ENCODE peak calls at places on chromosomes 16 and 17, in eight cellular contexts. One of them, this sample, is unnamed.

GRCh38 chr17:39639566-39640458 is 2.9 kb downstream of the STARD3 start:
- DNase-seq in NCI-H524: no peak
- DNase-seq in hypothalamus: no peak
- DNase-seq in ovary: no peak
- DNase-seq in natural killer cell: no peak
- DNase-seq in stromal cell of bone marrow: no peak
- DNase-seq in foreskin keratinocyte: no peak
- DNase-seq in stimulated activated CD4-positive, alpha-beta T cell treated with anti-CD3 and anti-CD28 coated beads, Interleukin-15, amount 100 ng/mL, for 1 hour: no peak
- DNase-seq in this sample: no peak

GRCh38 chr17:72421128-72422092 is 300.6 kb downstream of the SOX9 start:
- DNase-seq in stromal cell of bone marrow: peak
- DNase-seq in foreskin keratinocyte: peak
- DNase-seq in NCI-H524: no peak
- DNase-seq in stimulated activated CD4-positive, alpha-beta T cell treated with anti-CD3 and anti-CD28 coated beads, Interleukin-15, amount 100 ng/mL, for 1 hour: no peak
- DNase-seq in natural killer cell: no peak
- DNase-seq in ovary: no peak
- DNase-seq in hypothalamus: no peak
- DNase-seq in this sample: no peak

GRCh38 chr16:69371564-69371963 is 14.2 kb downstream of the TERF2 start:
- DNase-seq in ovary: no peak
- DNase-seq in hypothalamus: no peak
- DNase-seq in NCI-H524: no peak
- DNase-seq in foreskin keratinocyte: no peak
- DNase-seq in natural killer cell: no peak
- DNase-seq in stromal cell of bone marrow: no peak
- DNase-seq in stimulated activated CD4-positive, alpha-beta T cell treated with anti-CD3 and anti-CD28 coated beads, Interleukin-15, amount 100 ng/mL, for 1 hour: no peak
- DNase-seq in this sample: no peak

GRCh38 chr17:73338050-73338491 is 26.3 kb upstream of the CDC42EP4 start:
- DNase-seq in hypothalamus: no peak
- DNase-seq in natural killer cell: no peak
- DNase-seq in stromal cell of bone marrow: peak
- DNase-seq in ovary: peak
- DNase-seq in NCI-H524: no peak
- DNase-seq in stimulated activated CD4-positive, alpha-beta T cell treated with anti-CD3 and anti-CD28 coated beads, Interleukin-15, amount 100 ng/mL, for 1 hour: no peak
- DNase-seq in foreskin keratinocyte: no peak
- DNase-seq in this sample: no peak

GRCh38 chr16:20898938-20899502 is 1.1 kb downstream of the DCUN1D3 start:
- DNase-seq in ovary: no peak
- DNase-seq in foreskin keratinocyte: peak
- DNase-seq in NCI-H524: no peak
- DNase-seq in natural killer cell: no peak
- DNase-seq in stimulated activated CD4-positive, alpha-beta T cell treated with anti-CD3 and anti-CD28 coated beads, Interleukin-15, amount 100 ng/mL, for 1 hour: no peak
- DNase-seq in hypothalamus: no peak
- DNase-seq in stromal cell of bone marrow: no peak
- DNase-seq in this sample: no peak

GRCh38 chr16:89363621-89364393 is 126.6 kb downstream of the ANKRD11 start:
- DNase-seq in natural killer cell: no peak
- DNase-seq in hypothalamus: no peak
- DNase-seq in foreskin keratinocyte: peak
- DNase-seq in ovary: no peak
- DNase-seq in NCI-H524: peak
- DNase-seq in stromal cell of bone marrow: peak
- DNase-seq in stimulated activated CD4-positive, alpha-beta T cell treated with anti-CD3 and anti-CD28 coated beads, Interleukin-15, amount 100 ng/mL, for 1 hour: no peak
- DNase-seq in this sample: no peak

GRCh38 chr16:58000706-58001676 is at the start of gene USB1:
- DNase-seq in ovary: peak
- DNase-seq in NCI-H524: peak
- DNase-seq in stromal cell of bone marrow: peak
- DNase-seq in hypothalamus: peak
- DNase-seq in foreskin keratinocyte: peak
- DNase-seq in natural killer cell: peak
- DNase-seq in stimulated activated CD4-positive, alpha-beta T cell treated with anti-CD3 and anti-CD28 coated beads, Interleukin-15, amount 100 ng/mL, for 1 hour: peak
- DNase-seq in this sample: peak

GRCh38 chr17:20291853-20292252 is 175.5 kb downstream of the LGALS9B start:
- DNase-seq in stimulated activated CD4-positive, alpha-beta T cell treated with anti-CD3 and anti-CD28 coated beads, Interleukin-15, amount 100 ng/mL, for 1 hour: no peak
- DNase-seq in foreskin keratinocyte: no peak
- DNase-seq in NCI-H524: no peak
- DNase-seq in ovary: no peak
- DNase-seq in hypothalamus: no peak
- DNase-seq in stromal cell of bone marrow: no peak
- DNase-seq in natural killer cell: no peak
- DNase-seq in this sample: no peak

GRCh38 chr17:7263071-7263800 is 958 bp upstream of the CLDN7 start:
- DNase-seq in NCI-H524: no peak
- DNase-seq in ovary: no peak
- DNase-seq in hypothalamus: no peak
- DNase-seq in stromal cell of bone marrow: no peak
- DNase-seq in stimulated activated CD4-positive, alpha-beta T cell treated with anti-CD3 and anti-CD28 coated beads, Interleukin-15, amount 100 ng/mL, for 1 hour: no peak
- DNase-seq in foreskin keratinocyte: no peak
- DNase-seq in natural killer cell: no peak
- DNase-seq in this sample: peak

GRCh38 chr16:68823401-68823800 is 19.9 kb upstream of the TANGO6 start:
- DNase-seq in stromal cell of bone marrow: no peak
- DNase-seq in foreskin keratinocyte: peak
- DNase-seq in stimulated activated CD4-positive, alpha-beta T cell treated with anti-CD3 and anti-CD28 coated beads, Interleukin-15, amount 100 ng/mL, for 1 hour: no peak
- DNase-seq in ovary: no peak
- DNase-seq in NCI-H524: no peak
- DNase-seq in natural killer cell: no peak
- DNase-seq in hypothalamus: no peak
- DNase-seq in this sample: no peak

GRCh38 chr16:14300631-14301149 is 229.6 kb downstream of the MRTFB start:
- DNase-seq in ovary: peak
- DNase-seq in foreskin keratinocyte: peak
- DNase-seq in natural killer cell: no peak
- DNase-seq in hypothalamus: peak
- DNase-seq in NCI-H524: peak
- DNase-seq in stromal cell of bone marrow: peak
- DNase-seq in stimulated activated CD4-positive, alpha-beta T cell treated with anti-CD3 and anti-CD28 coated beads, Interleukin-15, amount 100 ng/mL, for 1 hour: no peak
- DNase-seq in this sample: peak

GRCh38 chr16:61934591-61934990 is 101.6 kb downstream of the CDH8 start:
- DNase-seq in foreskin keratinocyte: no peak
- DNase-seq in NCI-H524: no peak
- DNase-seq in stimulated activated CD4-positive, alpha-beta T cell treated with anti-CD3 and anti-CD28 coated beads, Interleukin-15, amount 100 ng/mL, for 1 hour: no peak
- DNase-seq in ovary: no peak
- DNase-seq in hypothalamus: no peak
- DNase-seq in stromal cell of bone marrow: no peak
- DNase-seq in natural killer cell: no peak
- DNase-seq in this sample: no peak

GRCh38 chr17:6555331-6556120 is 829 bp downstream of the PITPNM3 start:
- DNase-seq in stromal cell of bone marrow: no peak
- DNase-seq in ovary: peak
- DNase-seq in stimulated activated CD4-positive, alpha-beta T cell treated with anti-CD3 and anti-CD28 coated beads, Interleukin-15, amount 100 ng/mL, for 1 hour: no peak
- DNase-seq in natural killer cell: no peak
- DNase-seq in hypothalamus: no peak
- DNase-seq in foreskin keratinocyte: peak
- DNase-seq in NCI-H524: peak
- DNase-seq in this sample: no peak

GRCh38 chr17:57507828-57508227 is 237.3 kb downstream of the CCDC182 start:
- DNase-seq in stimulated activated CD4-positive, alpha-beta T cell treated with anti-CD3 and anti-CD28 coated beads, Interleukin-15, amount 100 ng/mL, for 1 hour: no peak
- DNase-seq in NCI-H524: peak
- DNase-seq in natural killer cell: no peak
- DNase-seq in hypothalamus: no peak
- DNase-seq in stromal cell of bone marrow: no peak
- DNase-seq in ovary: no peak
- DNase-seq in foreskin keratinocyte: no peak
- DNase-seq in this sample: no peak

GRCh38 chr17:38890410-38890746 is 20.5 kb downstream of the LASP1 start:
- DNase-seq in hypothalamus: no peak
- DNase-seq in NCI-H524: no peak
- DNase-seq in foreskin keratinocyte: no peak
- DNase-seq in natural killer cell: no peak
- DNase-seq in stimulated activated CD4-positive, alpha-beta T cell treated with anti-CD3 and anti-CD28 coated beads, Interleukin-15, amount 100 ng/mL, for 1 hour: no peak
- DNase-seq in stromal cell of bone marrow: no peak
- DNase-seq in ovary: no peak
- DNase-seq in this sample: no peak

GRCh38 chr17:42667088-42667951 is 8.2 kb downstream of the TUBG2 start:
- DNase-seq in hypothalamus: no peak
- DNase-seq in NCI-H524: no peak
- DNase-seq in foreskin keratinocyte: peak
- DNase-seq in natural killer cell: no peak
- DNase-seq in stromal cell of bone marrow: peak
- DNase-seq in ovary: peak
- DNase-seq in stimulated activated CD4-positive, alpha-beta T cell treated with anti-CD3 and anti-CD28 coated beads, Interleukin-15, amount 100 ng/mL, for 1 hour: no peak
- DNase-seq in this sample: no peak

GRCh38 chr17:58365185-58365979 is 13.4 kb upstream of the SUPT4H1 start:
- DNase-seq in natural killer cell: no peak
- DNase-seq in hypothalamus: no peak
- DNase-seq in stromal cell of bone marrow: no peak
- DNase-seq in NCI-H524: no peak
- DNase-seq in ovary: no peak
- DNase-seq in stimulated activated CD4-positive, alpha-beta T cell treated with anti-CD3 and anti-CD28 coated beads, Interleukin-15, amount 100 ng/mL, for 1 hour: no peak
- DNase-seq in foreskin keratinocyte: no peak
- DNase-seq in this sample: no peak

GRCh38 chr17:50079334-50080095 is 15.6 kb upstream of the PDK2 start:
- DNase-seq in foreskin keratinocyte: no peak
- DNase-seq in natural killer cell: no peak
- DNase-seq in hypothalamus: no peak
- DNase-seq in stromal cell of bone marrow: no peak
- DNase-seq in stimulated activated CD4-positive, alpha-beta T cell treated with anti-CD3 and anti-CD28 coated beads, Interleukin-15, amount 100 ng/mL, for 1 hour: no peak
- DNase-seq in NCI-H524: peak
- DNase-seq in ovary: no peak
- DNase-seq in this sample: peak

GRCh38 chr17:37774508-37774907 is 29.6 kb upstream of the HNF1B start:
- DNase-seq in NCI-H524: no peak
- DNase-seq in foreskin keratinocyte: no peak
- DNase-seq in ovary: no peak
- DNase-seq in natural killer cell: no peak
- DNase-seq in stromal cell of bone marrow: no peak
- DNase-seq in stimulated activated CD4-positive, alpha-beta T cell treated with anti-CD3 and anti-CD28 coated beads, Interleukin-15, amount 100 ng/mL, for 1 hour: no peak
- DNase-seq in hypothalamus: no peak
- DNase-seq in this sample: no peak

GRCh38 chr17:49898547-49899490 is 51.0 kb upstream of the TAC4 start:
- DNase-seq in NCI-H524: peak
- DNase-seq in stromal cell of bone marrow: no peak
- DNase-seq in hypothalamus: no peak
- DNase-seq in ovary: no peak
- DNase-seq in foreskin keratinocyte: no peak
- DNase-seq in stimulated activated CD4-positive, alpha-beta T cell treated with anti-CD3 and anti-CD28 coated beads, Interleukin-15, amount 100 ng/mL, for 1 hour: no peak
- DNase-seq in natural killer cell: no peak
- DNase-seq in this sample: peak

GRCh38 chr17:73976676-73977521 is 226.6 kb upstream of the RPL38 start:
- DNase-seq in stimulated activated CD4-positive, alpha-beta T cell treated with anti-CD3 and anti-CD28 coated beads, Interleukin-15, amount 100 ng/mL, for 1 hour: no peak
- DNase-seq in stromal cell of bone marrow: peak
- DNase-seq in NCI-H524: peak
- DNase-seq in natural killer cell: no peak
- DNase-seq in foreskin keratinocyte: no peak
- DNase-seq in ovary: no peak
- DNase-seq in hypothalamus: no peak
- DNase-seq in this sample: peak

GRCh38 chr17:50831430-50832064 is 3.8 kb upstream of the WFIKKN2 start:
- DNase-seq in hypothalamus: no peak
- DNase-seq in foreskin keratinocyte: no peak
- DNase-seq in ovary: peak
- DNase-seq in natural killer cell: no peak
- DNase-seq in NCI-H524: no peak
- DNase-seq in stromal cell of bone marrow: no peak
- DNase-seq in stimulated activated CD4-positive, alpha-beta T cell treated with anti-CD3 and anti-CD28 coated beads, Interleukin-15, amount 100 ng/mL, for 1 hour: no peak
- DNase-seq in this sample: peak

GRCh38 chr17:42109086-42109485 is 3.4 kb downstream of the DHX58 start:
- DNase-seq in stimulated activated CD4-positive, alpha-beta T cell treated with anti-CD3 and anti-CD28 coated beads, Interleukin-15, amount 100 ng/mL, for 1 hour: no peak
- DNase-seq in NCI-H524: no peak
- DNase-seq in natural killer cell: no peak
- DNase-seq in hypothalamus: no peak
- DNase-seq in stromal cell of bone marrow: no peak
- DNase-seq in ovary: no peak
- DNase-seq in foreskin keratinocyte: no peak
- DNase-seq in this sample: no peak

GRCh38 chr17:38870259-38871165 is 654 bp downstream of the LASP1 start:
- DNase-seq in foreskin keratinocyte: peak
- DNase-seq in stromal cell of bone marrow: peak
- DNase-seq in hypothalamus: peak
- DNase-seq in stimulated activated CD4-positive, alpha-beta T cell treated with anti-CD3 and anti-CD28 coated beads, Interleukin-15, amount 100 ng/mL, for 1 hour: peak
- DNase-seq in natural killer cell: peak
- DNase-seq in NCI-H524: peak
- DNase-seq in ovary: peak
- DNase-seq in this sample: peak

GRCh38 chr16:31371619-31372484 is 16.9 kb downstream of the ITGAX start:
- DNase-seq in natural killer cell: no peak
- DNase-seq in stromal cell of bone marrow: no peak
- DNase-seq in hypothalamus: no peak
- DNase-seq in foreskin keratinocyte: no peak
- DNase-seq in ovary: no peak
- DNase-seq in NCI-H524: no peak
- DNase-seq in stimulated activated CD4-positive, alpha-beta T cell treated with anti-CD3 and anti-CD28 coated beads, Interleukin-15, amount 100 ng/mL, for 1 hour: no peak
- DNase-seq in this sample: no peak

GRCh38 chr17:27217631-27218030 is 76.3 kb upstream of the WSB1 start:
- DNase-seq in ovary: no peak
- DNase-seq in foreskin keratinocyte: no peak
- DNase-seq in NCI-H524: no peak
- DNase-seq in stromal cell of bone marrow: no peak
- DNase-seq in hypothalamus: no peak
- DNase-seq in natural killer cell: no peak
- DNase-seq in stimulated activated CD4-positive, alpha-beta T cell treated with anti-CD3 and anti-CD28 coated beads, Interleukin-15, amount 100 ng/mL, for 1 hour: no peak
- DNase-seq in this sample: no peak

GRCh38 chr16:71499775-71500364 is 10.7 kb upstream of the ZNF19 start:
- DNase-seq in NCI-H524: peak
- DNase-seq in stimulated activated CD4-positive, alpha-beta T cell treated with anti-CD3 and anti-CD28 coated beads, Interleukin-15, amount 100 ng/mL, for 1 hour: no peak
- DNase-seq in hypothalamus: no peak
- DNase-seq in stromal cell of bone marrow: peak
- DNase-seq in foreskin keratinocyte: peak
- DNase-seq in natural killer cell: peak
- DNase-seq in ovary: no peak
- DNase-seq in this sample: peak

This sample was measured in WERI-Rb-1.